ENCODE peak calls at places on chromosomes 12 and 14, in seven cellular contexts. S is body of pancreas, I is heart left ventricle, K is adrenal gland, B is GM06990, U is bronchial epithelial cell, X is GM23338. N is an unnamed sample.

GRCh38 chr12:25130741-25131188 is 64.2 kb downstream of the DNAI7 start:
- DNase-seq in S (no peak), I (no peak), U (peak; percentile 70), K (no peak), B (no peak), X (peak; percentile 75), N (no peak)

GRCh38 chr12:3743803-3744202 is 9.1 kb downstream of the CRACR2A start:
- DNase-seq in X (no peak), K (no peak), B (no peak), I (no peak), S (no peak), U (no peak), N (no peak)

GRCh38 chr12:77167801-77168200 is 102.4 kb upstream of the E2F7 start:
- DNase-seq in B (no peak), U (peak; percentile 36), S (no peak), K (no peak), X (no peak), I (no peak), N (no peak)

GRCh38 chr12:106647793-106648514 is 65.2 kb downstream of the RFX4 start:
- DNase-seq in S (no peak), U (no peak), B (no peak), X (no peak), K (no peak), I (no peak), N (no peak)

GRCh38 chr12:24212496-24212895 is 263.0 kb upstream of the SOX5 start:
- DNase-seq in B (no peak), U (no peak), S (no peak), I (no peak), K (no peak), X (no peak), N (no peak)

GRCh38 chr12:79737875-79738718 is 47.3 kb upstream of the PAWR start:
- DNase-seq in K (peak; percentile 27), I (no peak), S (peak; percentile 40), U (peak; percentile 76), B (peak; percentile 6), X (peak; percentile 76), N (peak; percentile 23)

GRCh38 chr12:49609875-49610154 is 4.4 kb upstream of the FAM186B start:
- DNase-seq in S (no peak), B (no peak), U (peak; percentile 28), I (no peak), X (no peak), K (no peak), N (no peak)

GRCh38 chr12:58750484-58750883 is 169.8 kb downstream of the LRIG3 start:
- DNase-seq in I (no peak), K (no peak), S (no peak), B (no peak), U (peak; percentile 97), X (no peak), N (peak; percentile 39)

GRCh38 chr12:70648831-70649230 is 11.6 kb upstream of the PTPRB start:
- DNase-seq in X (no peak), S (no peak), U (peak; percentile 25), B (no peak), I (no peak), K (no peak), N (no peak)

GRCh38 chr12:99137124-99137845 is 492.2 kb downstream of the APAF1 start:
- DNase-seq in X (peak; percentile 45), B (no peak), U (no peak), I (no peak), K (no peak), S (no peak), N (no peak)

GRCh38 chr14:72535485-72535884 is 358.4 kb downstream of the DPF3 start:
- DNase-seq in B (peak; percentile 47), X (no peak), I (no peak), S (no peak), K (no peak), U (no peak), N (no peak)

GRCh38 chr14:89242871-89243270 is 174.2 kb downstream of the FOXN3 start:
- DNase-seq in I (no peak), U (no peak), S (no peak), B (no peak), X (peak; percentile 55), K (no peak), N (no peak)

GRCh38 chr12:2493086-2493485 is 301.7 kb upstream of the FKBP4 start:
- DNase-seq in S (no peak), I (no peak), B (no peak), U (no peak), X (no peak), K (no peak), N (no peak)

GRCh38 chr14:102512713-102513373 is 3.3 kb upstream of the ANKRD9 start:
- DNase-seq in B (no peak), U (no peak), S (no peak), K (no peak), I (no peak), X (no peak), N (no peak)

GRCh38 chr12:10618338-10618987 is 5.1 kb upstream of the MAGOHB start:
- DNase-seq in B (no peak), K (no peak), X (no peak), U (peak; percentile 93), I (no peak), S (no peak), N (peak; percentile 63)

GRCh38 chr14:91246051-91246852 is 1.7 kb upstream of the GPR68 start:
- DNase-seq in S (no peak), K (no peak), B (no peak), X (no peak), I (no peak), U (no peak), N (no peak)

GRCh38 chr12:131938082-131938481 is 9.0 kb downstream of the PUS1 start:
- DNase-seq in B (no peak), X (no peak), I (no peak), S (no peak), U (no peak), K (no peak), N (no peak)

GRCh38 chr14:71693373-71693772 is 238.9 kb upstream of the RGS6 start:
- DNase-seq in I (no peak), U (peak; percentile 38), K (no peak), B (no peak), S (no peak), X (no peak), N (no peak)

GRCh38 chr12:130709151-130710000 is 6.7 kb downstream of the RIMBP2 start:
- DNase-seq in U (no peak), B (no peak), S (no peak), K (no peak), I (no peak), X (no peak), N (no peak)

GRCh38 chr14:67762051-67762450 is 54.3 kb downstream of the ZFYVE26 start:
- DNase-seq in X (no peak), I (no peak), U (no peak), K (no peak), S (no peak), B (no peak), N (no peak)

GRCh38 chr14:77610553-77610952 is 5.9 kb downstream of the SPTLC2 start:
- DNase-seq in U (no peak), K (no peak), B (no peak), X (no peak), S (no peak), I (no peak), N (no peak)

GRCh38 chr14:105376521-105377440 is 21.6 kb upstream of the TEX22 start:
- DNase-seq in U (no peak), K (no peak), S (no peak), B (no peak), X (peak; percentile 52), I (no peak), N (no peak)

GRCh38 chr12:93742086-93742934 is 65.1 kb downstream of the CRADD start:
- DNase-seq in K (peak; percentile 77), S (peak; percentile 75), X (peak; percentile 70), I (peak; percentile 80), U (peak; percentile 50), B (peak; percentile 70), N (no peak)

DNA sequence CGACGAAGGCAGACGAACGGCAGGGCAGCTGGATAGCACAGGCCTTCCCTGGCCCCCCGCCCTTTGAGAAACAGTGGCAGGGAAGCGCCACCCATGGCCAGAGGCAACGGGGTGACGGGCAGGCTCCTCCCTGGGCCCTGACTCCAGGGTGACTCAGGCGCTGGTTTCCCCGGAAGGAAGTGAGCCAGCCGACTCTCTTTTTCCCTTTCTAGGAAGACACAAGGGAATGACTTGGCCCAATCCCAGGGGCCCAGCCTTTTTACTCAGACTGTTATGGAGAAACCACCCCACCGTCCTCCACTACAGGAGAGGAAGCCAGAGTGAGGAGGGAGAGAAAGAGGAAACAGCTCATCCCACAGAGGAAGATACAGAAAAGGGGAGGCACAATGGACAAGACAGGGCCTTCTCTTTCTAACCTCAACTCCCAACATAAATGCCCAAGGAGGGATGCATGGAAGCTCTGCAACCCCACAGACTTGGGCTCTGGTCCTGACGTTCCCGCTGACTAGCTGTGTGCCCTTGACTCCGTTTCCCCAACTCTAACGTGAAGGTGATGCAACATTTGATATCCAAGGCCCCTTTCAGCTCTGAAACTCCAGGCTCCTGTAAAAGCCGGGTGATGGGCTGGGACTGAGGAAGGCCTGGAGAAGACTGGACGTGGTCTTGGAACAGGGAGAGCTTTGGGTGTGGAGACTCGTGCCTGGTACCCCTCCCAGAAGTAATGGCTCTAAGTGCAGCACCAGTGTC is 27.9 kb downstream of the ACTN1 start:
- DNase-seq in I (peak; percentile 82), X (no peak), S (no peak), U (peak; percentile 98), K (peak; percentile 68), B (no peak), N (peak; percentile 87)
- H3K4me3 ChIP-seq in I (no peak overlapping the region), X (no peak overlapping the region), S (no peak overlapping the region), U (no peak overlapping the region), K (no peak overlapping the region), B (no peak overlapping the region), N (no peak overlapping the region)

DNA sequence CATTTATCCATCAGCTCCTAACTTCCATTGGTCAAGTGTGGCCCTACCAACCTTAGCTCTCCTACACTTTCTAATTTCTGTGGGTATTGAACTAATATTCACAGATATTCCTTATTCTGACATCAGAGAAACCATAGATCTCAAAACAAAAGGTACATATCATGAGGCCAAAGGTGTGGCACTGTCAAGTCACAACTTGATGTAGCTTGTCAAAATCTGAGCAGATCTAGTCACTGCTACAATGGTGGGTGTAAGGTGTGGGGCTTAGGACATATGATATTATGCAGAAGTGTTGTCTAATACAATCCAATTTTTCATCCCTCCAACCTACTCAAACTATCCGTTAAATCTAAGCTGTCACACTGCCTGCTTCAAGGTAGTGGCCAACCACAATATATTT is 114.0 kb upstream of the FAR2 start:
- DNase-seq in I (no peak), X (no peak), K (no peak), B (no peak), U (peak; percentile 76), S (no peak), N (no peak)
- TF ChIP-seq CTCF in I (no peak), X (no peak), K (no peak), B (no peak), U (no peak), S (no peak), N (no peak)

DNA sequence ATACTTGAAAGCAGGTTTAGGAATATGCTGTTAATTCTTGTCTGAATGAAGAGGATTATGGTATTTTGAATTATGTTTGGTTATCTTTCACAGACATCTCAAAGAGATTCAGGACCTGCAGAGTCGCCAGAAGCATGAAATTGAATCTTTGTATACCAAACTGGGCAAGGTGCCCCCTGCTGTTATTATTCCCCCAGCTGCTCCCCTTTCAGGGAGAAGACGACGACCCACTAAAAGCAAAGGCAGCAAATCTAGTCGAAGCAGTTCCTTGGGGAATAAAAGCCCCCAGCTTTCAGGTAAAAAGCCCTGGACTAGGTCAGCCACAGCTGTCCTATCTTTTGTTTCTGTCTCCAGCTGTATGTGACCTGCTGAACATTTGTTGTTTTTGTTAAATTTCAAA is 52.1 kb downstream of the RAD52 start:
- DNase-seq in U (no peak), X (no peak), S (no peak), K (no peak), I (no peak), B (no peak), N (no peak)
- H3K36me3 ChIP-seq in U (peaks cover 13% of the 10 kb centered on the region), X (peaks cover 56% of the 10 kb centered on the region), S (peaks cover 24% of the 10 kb centered on the region), K (peaks cover 67% of the 10 kb centered on the region), I (peaks cover under 1% of the 10 kb centered on the region), B (peaks cover 26% of the 10 kb centered on the region), N (peaks cover 1% of the 10 kb centered on the region)

GRCh38 chr12:123714302-123714627 is 2.1 kb downstream of the ATP6V0A2 start:
- DNase-seq in U (no peak), K (no peak), S (no peak), B (no peak), X (no peak), I (no peak), N (no peak)
- H3K4me3 ChIP-seq in U (no peak overlapping the region), K (no peak overlapping the region), S (no peak overlapping the region), B (peak overlapping the region; percentile 96), X (peak overlapping the region; percentile 98), I (no peak overlapping the region), N (no peak overlapping the region)